ENCODE peak calls at places on chromosomes 2 and 18, in four cellular contexts. One of them, this sample, is unnamed.

GRCh38 chr2:118477111-118477517 is 370.3 kb downstream of the EN1 start:
- DNase-seq in GM12878: no peak
- DNase-seq in K562: no peak
- DNase-seq in HepG2: peak
- DNase-seq in this sample: no peak

GRCh38 chr2:175183674-175184073 is 2.2 kb upstream of the ATP5MC3 start:
- DNase-seq in GM12878: no peak
- DNase-seq in K562: no peak
- DNase-seq in HepG2: no peak
- DNase-seq in this sample: no peak

GRCh38 chr18:66495844-66496243 is 108.0 kb downstream of the CDH19 start:
- DNase-seq in HepG2: peak
- DNase-seq in GM12878: no peak
- DNase-seq in K562: peak
- DNase-seq in this sample: peak

GRCh38 chr2:18998492-18998891 is 359.9 kb downstream of the OSR1 start:
- DNase-seq in HepG2: no peak
- DNase-seq in GM12878: no peak
- DNase-seq in K562: no peak
- DNase-seq in this sample: no peak

GRCh38 chr18:30689216-30689615 is 353.3 kb downstream of the DSC3 start:
- DNase-seq in HepG2: no peak
- DNase-seq in GM12878: no peak
- DNase-seq in K562: no peak
- DNase-seq in this sample: no peak

GRCh38 chr2:8408560-8409460 is 273.0 kb upstream of the ID2 start:
- DNase-seq in K562: no peak
- DNase-seq in HepG2: no peak
- DNase-seq in GM12878: peak
- DNase-seq in this sample: no peak

GRCh38 chr2:197803033-197803444 is 1.4 kb upstream of the PLCL1 start:
- DNase-seq in K562: peak
- DNase-seq in HepG2: peak
- DNase-seq in GM12878: peak
- DNase-seq in this sample: no peak

GRCh38 chr2:189880963-189881362 is 96.7 kb downstream of the PMS1 start:
- DNase-seq in K562: no peak
- DNase-seq in GM12878: no peak
- DNase-seq in HepG2: no peak
- DNase-seq in this sample: no peak

DNA sequence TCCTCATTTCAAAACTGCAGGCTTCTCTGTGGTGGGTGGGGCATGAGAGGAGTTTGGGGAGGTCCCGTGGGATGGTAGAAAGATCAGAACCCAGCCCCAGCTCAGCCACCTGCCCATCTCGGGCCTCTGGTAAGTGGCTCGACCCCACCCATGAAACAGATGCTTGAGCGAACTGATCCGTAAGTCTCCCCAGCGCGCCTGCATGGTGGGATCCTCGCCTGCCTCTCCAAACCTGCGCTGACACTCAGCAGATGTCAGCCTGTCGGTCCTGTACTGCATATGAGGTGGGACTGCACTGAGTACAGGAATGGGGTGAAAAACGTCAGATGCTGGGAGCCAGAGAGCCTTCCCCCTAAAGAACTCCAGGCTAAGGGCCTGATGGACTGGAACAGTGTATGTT is 15.9 kb upstream of the RPL31 start:
- DNase-seq in HepG2: no peak
- DNase-seq in GM12878: no peak
- DNase-seq in K562: no peak
- DNase-seq in this sample: no peak
- TF ChIP-seq CBFB in HepG2: no peak
- TF ChIP-seq CBFB in GM12878: no peak
- TF ChIP-seq CBFB in K562: no peak
- TF ChIP-seq CBFB in this sample: no peak

GRCh38 chr2:239644016-239644415 is 243.2 kb upstream of the HDAC4 start:
- DNase-seq in HepG2: peak
- DNase-seq in GM12878: no peak
- DNase-seq in K562: no peak
- DNase-seq in this sample: no peak
- TF ChIP-seq CBFB in HepG2: no peak
- TF ChIP-seq CBFB in GM12878: no peak
- TF ChIP-seq CBFB in K562: no peak
- TF ChIP-seq CBFB in this sample: no peak

DNA sequence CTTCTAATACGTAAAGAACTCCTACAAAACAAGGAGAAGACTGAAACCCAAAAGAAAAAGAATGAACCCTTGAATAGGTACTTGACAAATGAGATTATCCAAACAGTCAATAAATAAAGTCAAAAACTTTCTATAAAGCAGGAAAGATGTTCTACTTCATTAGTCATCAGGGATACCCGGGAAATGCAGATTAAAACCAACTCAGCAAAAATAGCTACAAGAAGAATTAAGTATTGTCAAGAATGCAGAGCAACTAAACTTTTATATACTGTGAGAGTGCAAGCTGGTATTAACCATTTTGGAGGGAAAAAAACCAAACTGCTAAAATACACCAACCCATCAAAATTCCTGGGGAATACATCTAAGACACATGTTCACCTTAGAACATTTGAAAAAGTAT is 10.4 kb downstream of the TXNL1 start:
- DNase-seq in HepG2: no peak
- DNase-seq in GM12878: no peak
- DNase-seq in K562: no peak
- DNase-seq in this sample: no peak
- TF ChIP-seq CBFB in HepG2: no peak
- TF ChIP-seq CBFB in GM12878: no peak
- TF ChIP-seq CBFB in K562: no peak
- TF ChIP-seq CBFB in this sample: no peak

GRCh38 chr2:71223767-71224333 is 3.1 kb downstream of the PAIP2B start:
- DNase-seq in HepG2: peak
- DNase-seq in K562: peak
- DNase-seq in GM12878: no peak
- DNase-seq in this sample: peak
- TF ChIP-seq CBFB in HepG2: no peak
- TF ChIP-seq CBFB in K562: no peak
- TF ChIP-seq CBFB in GM12878: no peak
- TF ChIP-seq CBFB in this sample: no peak

GRCh38 chr18:51721388-51721787 is 523.9 kb upstream of the MEX3C start:
- DNase-seq in GM12878: no peak
- DNase-seq in HepG2: no peak
- DNase-seq in K562: no peak
- DNase-seq in this sample: peak

GRCh38 chr18:51727780-51728179 is 530.3 kb upstream of the MEX3C start:
- DNase-seq in HepG2: no peak
- DNase-seq in K562: no peak
- DNase-seq in GM12878: no peak
- DNase-seq in this sample: no peak

GRCh38 chr18:51726614-51727013 is 529.1 kb upstream of the MEX3C start:
- DNase-seq in K562: no peak
- DNase-seq in HepG2: no peak
- DNase-seq in GM12878: no peak
- DNase-seq in this sample: no peak

GRCh38 chr18:51724790-51725721 is 527.6 kb upstream of the MEX3C start:
- DNase-seq in K562: no peak
- DNase-seq in GM12878: peak
- DNase-seq in HepG2: no peak
- DNase-seq in this sample: no peak
- TF ChIP-seq CBFB in K562: no peak
- TF ChIP-seq CBFB in GM12878: no peak
- TF ChIP-seq CBFB in HepG2: no peak
- TF ChIP-seq CBFB in this sample: no peak

GRCh38 chr2:523698-524270 is 153.4 kb downstream of the TMEM18 start:
- DNase-seq in GM12878: no peak
- DNase-seq in K562: no peak
- DNase-seq in HepG2: no peak
- DNase-seq in this sample: no peak
- TF ChIP-seq CBFB in GM12878: no peak
- TF ChIP-seq CBFB in K562: no peak
- TF ChIP-seq CBFB in HepG2: no peak
- TF ChIP-seq CBFB in this sample: no peak

GRCh38 chr18:23803755-23804154 is 114.5 kb downstream of the LAMA3 start:
- DNase-seq in K562: no peak
- DNase-seq in GM12878: no peak
- DNase-seq in HepG2: no peak
- DNase-seq in this sample: no peak
- TF ChIP-seq CBFB in K562: no peak
- TF ChIP-seq CBFB in GM12878: no peak
- TF ChIP-seq CBFB in HepG2: no peak
- TF ChIP-seq CBFB in this sample: no peak

GRCh38 chr2:148590613-148591012 is 53.9 kb upstream of the EPC2 start:
- DNase-seq in GM12878: no peak
- DNase-seq in HepG2: no peak
- DNase-seq in K562: no peak
- DNase-seq in this sample: no peak

GRCh38 chr2:148596033-148596432 is 48.5 kb upstream of the EPC2 start:
- DNase-seq in GM12878: no peak
- DNase-seq in HepG2: no peak
- DNase-seq in K562: no peak
- DNase-seq in this sample: no peak

GRCh38 chr2:148594216-148594615 is 50.3 kb upstream of the EPC2 start:
- DNase-seq in K562: no peak
- DNase-seq in HepG2: no peak
- DNase-seq in GM12878: no peak
- DNase-seq in this sample: no peak

DNA sequence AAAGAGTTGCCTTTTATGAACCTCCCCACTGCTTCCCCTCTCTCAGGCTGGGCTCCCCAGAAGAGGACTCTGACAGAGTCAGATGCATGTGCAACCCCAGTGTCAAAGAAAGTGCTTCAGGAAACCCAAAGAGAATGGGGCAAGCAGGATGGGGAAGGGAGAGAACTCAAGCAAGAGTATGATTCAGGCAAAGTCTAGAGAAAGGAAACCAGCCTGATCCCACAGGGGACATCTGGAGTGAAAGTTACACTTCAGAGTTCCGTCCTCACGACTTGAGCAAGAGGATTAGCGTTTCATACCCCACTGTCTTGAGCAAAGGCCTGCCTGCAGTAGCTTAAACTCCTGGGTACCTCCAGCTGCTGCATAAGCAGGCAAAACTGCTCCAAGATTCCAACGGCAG is 51.7 kb upstream of the EPC2 start:
- DNase-seq in HepG2: no peak
- DNase-seq in K562: no peak
- DNase-seq in GM12878: no peak
- DNase-seq in this sample: no peak
- TF ChIP-seq CBFB in HepG2: no peak
- TF ChIP-seq CBFB in K562: no peak
- TF ChIP-seq CBFB in GM12878: no peak
- TF ChIP-seq CBFB in this sample: no peak

DNA sequence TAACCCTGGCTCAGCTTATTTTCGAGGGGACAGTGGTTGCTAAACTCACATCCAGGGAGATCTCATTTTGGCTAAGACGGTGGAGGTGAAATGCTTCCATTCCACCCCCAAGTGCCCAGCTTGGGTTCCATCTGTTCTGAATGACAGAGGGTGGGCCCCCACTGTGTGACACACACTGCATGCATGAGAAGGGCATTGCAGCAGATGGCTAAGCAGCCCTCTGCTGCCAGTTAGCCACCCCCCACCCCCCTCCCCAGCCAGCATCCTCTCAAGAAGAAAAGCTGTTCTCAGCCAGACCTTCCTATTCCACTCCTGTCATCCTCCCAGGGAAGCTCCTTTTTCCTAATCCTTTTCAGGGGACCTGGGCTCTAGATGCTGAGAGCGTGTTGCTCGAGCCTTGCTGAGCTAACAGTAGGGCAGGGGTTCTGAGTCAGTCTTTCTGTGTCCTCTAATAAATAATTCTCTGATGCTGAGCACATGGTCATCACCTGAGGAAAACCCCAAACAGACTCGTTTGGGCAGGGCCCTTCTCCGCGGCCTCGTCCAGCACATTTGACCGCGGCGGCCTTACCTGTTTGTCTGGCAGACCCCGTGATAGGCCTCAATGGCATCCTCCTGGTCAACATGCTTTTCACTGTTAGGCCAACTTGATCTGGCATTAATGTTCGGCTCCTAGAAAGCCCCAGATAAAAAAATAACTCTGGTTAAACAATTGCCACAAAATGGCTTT is 49.5 kb upstream of the ACAA2 start:
- DNase-seq in K562: no peak
- DNase-seq in HepG2: no peak
- DNase-seq in GM12878: no peak
- DNase-seq in this sample: no peak
- TF ChIP-seq CBFB in K562: no peak
- TF ChIP-seq CBFB in HepG2: no peak
- TF ChIP-seq CBFB in GM12878: no peak
- TF ChIP-seq CBFB in this sample: no peak

This sample was measured in WTC11.